ENCODE peak calls at places on chromosomes 16 and 17, in ten cellular contexts. G is Peyer's patch, K is AG10803, B is tibial nerve, Q is left lung, R is right lobe of liver, J is ascending aorta, I is fibroblast of lung, Y is A673, F is cardiac fibroblast. T is an unnamed sample.

GRCh38 chr16:27628216-27628945 is 78.4 kb downstream of the KATNIP start:
- DNase-seq in Q (no peak), J (no peak), B (no peak), G (no peak), I (peak), K (no peak), Y (peak), R (no peak), F (no peak), T (no peak)

GRCh38 chr16:27417047-27417671 is 15.2 kb downstream of the IL21R start:
- DNase-seq in G (no peak), K (no peak), B (no peak), I (no peak), Q (no peak), J (no peak), F (no peak), R (no peak), Y (no peak), T (no peak)

GRCh38 chr16:61277849-61278248 is 758.4 kb downstream of the CDH8 start:
- DNase-seq in Y (no peak), R (no peak), K (no peak), J (no peak), Q (no peak), G (no peak), B (no peak), F (no peak), I (no peak), T (no peak)

GRCh38 chr16:56202036-56202435 is 10.7 kb downstream of the GNAO1 start:
- DNase-seq in Y (peak), K (peak), F (no peak), I (no peak), G (no peak), J (no peak), R (no peak), B (no peak), Q (no peak), T (no peak)

GRCh38 chr17:75622071-75622470 is 11.2 kb upstream of the SMIM5 start:
- DNase-seq in Y (no peak), F (no peak), Q (no peak), K (no peak), G (no peak), B (no peak), J (no peak), R (no peak), I (no peak), T (no peak)

GRCh38 chr17:77846531-77847085 is 111.9 kb upstream of the TNRC6C start:
- DNase-seq in I (no peak), K (no peak), Q (no peak), J (no peak), G (no peak), Y (no peak), R (peak), B (no peak), F (no peak), T (no peak)

GRCh38 chr17:7279453-7279852 is 2.1 kb upstream of the SLC2A4 start:
- DNase-seq in B (no peak), J (no peak), I (no peak), Y (no peak), K (no peak), G (no peak), R (no peak), Q (no peak), F (no peak), T (no peak)

GRCh38 chr16:66594739-66595138 is 9.8 kb upstream of the CMTM3 start:
- DNase-seq in I (no peak), K (no peak), Q (no peak), R (no peak), Y (no peak), J (no peak), F (no peak), G (no peak), B (no peak), T (no peak)

GRCh38 chr16:74998481-74999207 is at the start of gene ZNRF1:
- DNase-seq in B (peak), R (peak), G (peak), K (peak), F (peak), Y (peak), J (peak), Q (peak), I (peak), T (peak)

GRCh38 chr16:82092711-82093110 is 57.7 kb downstream of the HSD17B2 start:
- DNase-seq in I (no peak), F (no peak), J (no peak), K (peak), R (no peak), Q (no peak), Y (no peak), B (no peak), G (no peak), T (no peak)

GRCh38 chr17:50051082-50051576 is 4.8 kb upstream of the ITGA3 start:
- DNase-seq in B (no peak), R (peak), I (peak), Q (no peak), F (peak), K (peak), J (no peak), G (no peak), Y (peak), T (peak)

DNA sequence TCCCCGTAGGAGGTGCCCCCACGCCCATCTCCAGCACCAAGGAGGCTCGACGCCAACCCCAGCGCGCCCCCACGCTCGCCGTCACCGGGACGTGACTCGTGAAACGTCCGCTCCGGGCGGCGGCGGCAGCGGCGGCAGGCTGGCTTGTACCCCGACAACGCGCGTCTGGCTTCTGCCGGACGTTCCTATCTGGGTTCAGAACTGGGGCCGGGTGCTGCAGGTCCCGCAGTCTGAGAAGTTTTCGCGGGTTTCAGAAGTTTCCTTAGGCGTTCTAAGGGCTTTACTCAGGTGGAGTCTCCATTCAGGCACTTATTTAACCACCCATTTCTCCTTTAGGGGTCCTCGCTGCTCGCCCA is 672 bp upstream of the ALKBH5 start:
- DNase-seq in R (peak), J (peak), Q (peak), I (no peak), F (no peak), Y (peak), K (peak), B (peak), G (peak), T (no peak)
- TF ChIP-seq CTCF in R (no peak), J (no peak), Q (no peak), I (no peak), F (no peak), Y (no peak), K (no peak), B (peak), G (peak), T (no peak)

DNA sequence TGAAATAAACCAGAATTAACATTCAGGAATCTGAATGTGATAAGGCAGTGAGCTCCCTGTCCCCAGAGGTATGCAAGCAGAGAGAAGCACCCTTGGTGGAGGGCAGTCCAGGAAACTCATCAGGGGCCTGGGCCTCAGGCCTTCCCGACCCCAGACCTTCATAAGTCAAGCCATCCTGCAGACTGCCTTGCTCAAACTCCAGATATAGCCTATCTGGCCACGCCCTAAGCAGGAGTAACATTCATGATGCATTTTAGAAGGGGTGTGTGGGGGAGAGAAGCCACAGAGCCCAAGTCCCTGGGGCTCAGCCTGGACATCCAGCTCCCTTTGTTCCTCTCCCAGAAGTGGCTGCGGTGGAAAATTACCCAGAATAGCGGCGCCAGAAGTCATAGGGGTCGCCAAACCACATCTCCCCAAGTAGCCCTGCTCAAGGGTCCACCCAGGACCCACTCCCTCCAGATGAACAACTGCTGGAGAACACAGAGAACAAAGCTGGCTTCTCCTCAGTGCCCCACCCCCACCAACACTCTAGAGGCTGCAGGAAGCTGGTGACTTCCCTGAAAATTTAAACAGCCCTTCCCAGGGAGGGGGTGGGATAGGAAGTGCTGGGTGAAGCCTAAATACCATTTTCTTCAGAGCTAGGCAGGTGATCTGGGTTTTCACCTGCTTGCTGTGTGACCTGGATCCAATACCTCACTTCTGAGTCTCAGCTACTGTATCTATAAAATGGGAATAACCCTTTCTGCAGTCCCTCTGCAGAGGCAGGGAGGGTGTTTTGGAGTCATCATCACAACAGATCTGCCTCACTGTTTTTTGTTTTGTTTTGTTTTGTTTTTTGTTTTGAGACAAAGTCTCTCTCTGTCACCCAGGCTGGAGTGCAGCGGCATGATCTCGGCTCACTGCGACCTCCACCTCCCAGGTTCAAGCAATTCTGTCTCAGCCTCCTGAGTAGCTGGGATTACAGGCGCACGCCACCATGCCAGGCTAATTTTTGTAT is 1.5 kb upstream of the SREBF1 start:
- DNase-seq in G (peak), Y (peak), K (no peak), I (peak), J (no peak), R (peak), B (peak), F (peak), Q (peak), T (no peak)
- H3K4me3 ChIP-seq in G (no peak), Y (no peak), K (no peak), I (no peak), J (no peak), R (no peak), B (no peak), F (no peak), Q (no peak), T (no peak)

GRCh38 chr17:65530158-65530984 is 31.1 kb downstream of the AXIN2 start:
- DNase-seq in K (no peak), F (no peak), G (peak), I (no peak), R (no peak), J (peak), B (no peak), Y (no peak), Q (no peak), T (no peak)

GRCh38 chr17:65530985-65531507 is 30.4 kb downstream of the AXIN2 start:
- DNase-seq in I (peak), K (peak), F (peak), J (no peak), Y (no peak), R (no peak), G (no peak), Q (no peak), B (no peak), T (peak)

GRCh38 chr17:65533056-65533745 is 28.2 kb downstream of the AXIN2 start:
- DNase-seq in K (no peak), Q (no peak), I (no peak), B (no peak), J (no peak), F (no peak), R (no peak), Y (no peak), G (peak), T (no peak)

GRCh38 chr17:65532491-65532890 is 29.0 kb downstream of the AXIN2 start:
- DNase-seq in K (no peak), Q (no peak), Y (no peak), J (no peak), B (no peak), F (no peak), I (no peak), R (no peak), G (peak), T (no peak)

DNA sequence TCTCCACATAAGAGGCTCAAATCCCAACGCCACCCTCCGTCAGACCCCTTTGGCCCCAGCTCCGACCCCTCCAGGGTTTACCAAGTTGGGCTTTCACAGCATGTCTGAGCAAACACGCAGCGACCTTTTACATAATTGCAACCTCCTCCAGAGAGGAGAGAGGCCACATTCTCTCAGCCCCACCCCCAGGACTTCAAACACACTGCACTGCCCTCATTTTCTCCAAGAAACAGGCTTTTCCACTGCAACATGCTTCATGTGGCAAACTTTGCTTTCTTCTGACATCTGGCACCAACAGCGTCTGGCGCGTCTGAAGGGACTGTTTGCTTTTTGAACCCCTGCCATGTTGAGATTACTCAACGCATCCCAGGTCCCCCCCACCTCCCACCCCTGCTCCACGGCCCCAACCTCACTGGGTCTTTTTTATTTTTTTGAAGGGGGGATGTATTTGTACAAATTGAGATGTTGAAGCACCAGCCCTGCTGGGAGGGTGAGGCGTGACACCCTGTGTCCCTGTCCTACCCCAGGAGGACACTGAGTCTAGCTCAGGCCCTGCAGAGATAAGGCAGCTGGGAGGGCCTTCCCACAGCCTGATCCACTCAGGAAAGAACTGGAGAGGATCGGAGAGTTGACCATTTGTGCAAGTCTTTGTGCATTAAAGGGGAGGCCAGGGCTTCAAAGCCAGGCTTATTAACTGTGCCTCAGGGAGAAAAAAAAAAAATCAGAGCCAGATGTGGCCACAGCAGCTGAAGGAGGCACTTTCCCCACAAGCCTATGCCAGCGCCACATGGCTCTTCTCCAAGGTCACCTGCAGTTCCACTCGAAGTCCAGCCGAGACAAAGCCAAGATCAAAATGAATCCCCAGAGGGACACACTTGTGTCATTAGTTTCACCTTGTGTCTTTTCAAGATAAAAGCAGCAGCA is 29.7 kb downstream of the AXIN2 start:
- DNase-seq in I (peak), K (peak), Q (peak), J (no peak), R (no peak), F (peak), Y (no peak), B (no peak), G (peak), T (peak)
- TF ChIP-seq CTCF in I (peak), K (peak), Q (no peak), J (peak), R (peak), F (peak), Y (peak), B (peak), G (no peak), T (peak)

GRCh38 chr17:45274033-45274432 is 12.1 kb upstream of the SPATA32 start:
- DNase-seq in I (no peak), R (peak), Q (no peak), G (no peak), B (no peak), J (no peak), Y (no peak), K (no peak), F (no peak), T (no peak)
- H3K4me3 ChIP-seq in I (no peak), R (no peak), Q (no peak), G (no peak), B (no peak), J (no peak), Y (no peak), K (no peak), F (no peak), T (no peak)